ENCODE peak calls at places on chromosomes 16 and 17, in four cellular contexts. B is fibroblast of pulmonary artery, R is testis, Z is psoas muscle. J is an unnamed sample.

GRCh38 chr16:20956319-20956718 is 55.7 kb downstream of the LYRM1 start:
- DNase-seq in B (peak; percentile 41), R (no peak), Z (no peak), J (peak; percentile 32)

GRCh38 chr16:67537636-67538591 is 9.3 kb downstream of the RIPOR1 start:
- DNase-seq in B (peak; percentile 57), R (peak; percentile 64), Z (peak; percentile 79), J (no peak)

GRCh38 chr17:42517516-42517915 is 18.5 kb upstream of the NAGLU start:
- DNase-seq in B (peak; percentile 96), R (peak; percentile 93), Z (peak; percentile 91), J (peak; percentile 97)

GRCh38 chr16:20768121-20768520 is 4.3 kb downstream of the ACSM3 start:
- DNase-seq in B (no peak), R (no peak), Z (no peak), J (no peak)

GRCh38 chr16:70635356-70636016 is 10.9 kb upstream of the IL34 start:
- DNase-seq in B (peak; percentile 93), R (peak; percentile 37), Z (no peak), J (peak; percentile 78)

GRCh38 chr17:7897773-7898172 is 9.2 kb downstream of the CHD3 start:
- DNase-seq in B (peak; percentile 77), R (no peak), Z (no peak), J (peak; percentile 86)

GRCh38 chr17:50575581-50576210 is 15.2 kb downstream of the CACNA1G start:
- DNase-seq in B (no peak), R (no peak), Z (no peak), J (no peak)

GRCh38 chr17:39150795-39151679 is at the start of gene PLXDC1:
- DNase-seq in B (no peak), R (no peak), Z (peak; percentile 58), J (no peak)

GRCh38 chr16:5056347-5056746 is 9.4 kb downstream of the C16orf89 start:
- DNase-seq in B (no peak), R (peak; percentile 26), Z (no peak), J (peak; percentile 48)

GRCh38 chr17:65099941-65100315 is 37.2 kb upstream of the RGS9 start:
- DNase-seq in B (peak; percentile 30), R (peak; percentile 22), Z (peak; percentile 74), J (peak; percentile 62)

GRCh38 chr16:75305364-75306101 is 54.1 kb upstream of the BCAR1 start:
- DNase-seq in B (peak; percentile 100), R (peak; percentile 72), Z (peak; percentile 89), J (peak; percentile 100)
- TF ChIP-seq CTCF in B (peak; percentile 18), R (no peak), Z (no peak), J (no peak)

GRCh38 chr16:66167564-66168291 is 198.8 kb upstream of the CDH5 start:
- DNase-seq in B (peak; percentile 94), R (peak; percentile 16), Z (no peak), J (no peak)
- TF ChIP-seq CTCF in B (peak; percentile 77), R (no peak), Z (no peak), J (peak; percentile 7)

GRCh38 chr16:57299009-57299718 is 14.7 kb upstream of the PLLP start:
- DNase-seq in B (no peak), R (no peak), Z (no peak), J (peak; percentile 40)
- TF ChIP-seq CTCF in B (peak; percentile 27), R (no peak), Z (peak; percentile 31), J (no peak)

GRCh38 chr16:50653633-50654524 is 27.2 kb downstream of the SNX20 start:
- DNase-seq in B (no peak), R (no peak), Z (no peak), J (no peak)
- TF ChIP-seq CTCF in B (no peak), R (no peak), Z (no peak), J (no peak)

DNA sequence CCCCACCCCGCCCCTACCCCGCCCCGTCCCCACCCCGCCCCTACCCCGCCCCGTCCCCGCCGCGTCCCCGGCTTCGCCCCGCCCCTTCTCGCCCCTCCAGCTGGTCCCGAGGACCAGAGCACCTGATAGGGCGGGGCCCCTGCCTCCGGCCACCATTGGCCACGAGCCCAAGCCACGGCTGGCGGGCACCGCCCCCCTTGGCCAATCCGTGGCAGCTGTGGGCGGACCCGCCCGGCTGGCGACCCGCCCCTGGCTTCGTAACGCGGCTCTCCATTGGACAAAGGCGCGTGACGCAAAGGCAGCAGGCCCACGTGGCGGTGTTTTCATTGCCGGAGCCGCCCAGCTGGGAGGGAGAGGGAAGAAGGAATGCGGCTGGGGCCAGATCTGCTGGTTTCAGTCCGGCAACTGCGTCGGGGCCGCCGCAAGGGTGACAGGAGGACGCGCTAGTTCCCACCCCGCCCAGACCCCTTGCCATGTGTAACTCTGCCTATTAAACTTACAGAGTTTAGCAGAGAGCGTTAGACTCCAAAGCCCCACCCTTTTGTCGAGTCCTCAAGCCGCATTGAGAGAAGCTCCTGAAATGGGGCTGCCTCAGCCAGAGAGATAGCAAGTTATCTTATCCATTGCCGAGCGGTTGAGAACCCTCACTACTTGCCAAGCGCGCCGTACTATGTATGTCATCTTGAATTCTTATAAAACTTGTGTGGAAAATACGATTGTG is 403 bp upstream of the WIPI1 start:
- DNase-seq in B (peak; percentile 99), R (peak; percentile 99), Z (peak; percentile 100), J (peak; percentile 100)
- TF ChIP-seq CTCF in B (no peak), R (no peak), Z (no peak), J (no peak)

GRCh38 chr16:12027558-12027957 is 51.0 kb downstream of the SNX29 start:
- DNase-seq in B (no peak), R (no peak), Z (no peak), J (no peak)
- TF ChIP-seq CTCF in B (no peak), R (no peak), Z (no peak), J (no peak)

GRCh38 chr17:29243792-29244191 is 2.9 kb upstream of the CRYBA1 start:
- DNase-seq in B (peak; percentile 42), R (peak; percentile 39), Z (no peak), J (no peak)
- TF ChIP-seq CTCF in B (peak; percentile 57), R (no peak), Z (peak; percentile 18), J (peak; percentile 62)

DNA sequence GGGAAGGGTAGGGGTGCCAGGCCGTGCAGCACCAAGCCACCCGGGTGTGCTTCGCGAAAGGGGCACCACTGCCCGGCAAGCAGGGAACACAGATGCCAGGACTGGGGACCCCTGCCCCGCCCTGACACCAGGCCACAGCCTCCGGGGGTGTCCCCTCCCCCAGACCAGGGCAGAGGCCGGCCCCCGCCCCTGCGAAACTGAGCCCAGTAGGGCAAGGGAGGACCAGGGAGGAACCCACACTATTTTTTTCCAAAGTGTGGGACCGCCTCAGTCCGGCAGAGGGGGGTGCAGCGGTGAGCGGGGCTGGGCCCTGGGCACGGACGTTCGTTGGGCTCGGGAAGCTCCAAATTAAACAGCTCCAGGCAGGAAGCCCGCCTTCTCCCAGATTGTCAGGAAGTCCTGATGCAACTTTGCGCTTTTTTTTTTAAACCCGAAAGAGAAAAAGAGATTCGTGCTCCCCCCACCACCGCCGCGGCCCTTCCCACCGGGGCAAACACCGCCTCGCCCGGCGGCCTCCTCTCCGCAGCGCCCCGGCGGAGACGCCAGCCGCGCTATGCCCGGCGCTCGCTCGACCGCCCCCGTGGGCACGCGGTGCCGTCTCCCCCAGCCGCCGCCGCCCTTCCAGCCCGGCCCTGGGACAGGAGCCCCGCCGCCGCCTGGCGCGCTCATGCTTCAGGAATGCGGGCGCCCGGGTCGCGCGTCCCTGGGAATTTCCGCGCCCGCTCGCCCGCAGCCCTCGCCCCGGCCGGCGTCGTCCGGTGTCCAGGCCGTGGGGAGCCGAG is 755 bp downstream of the PIEZO1 start:
- DNase-seq in B (peak; percentile 83), R (peak; percentile 62), Z (peak; percentile 83), J (peak; percentile 92)
- TF ChIP-seq CTCF in B (peak; percentile 52), R (no peak), Z (peak; percentile 44), J (peak; percentile 59)

DNA sequence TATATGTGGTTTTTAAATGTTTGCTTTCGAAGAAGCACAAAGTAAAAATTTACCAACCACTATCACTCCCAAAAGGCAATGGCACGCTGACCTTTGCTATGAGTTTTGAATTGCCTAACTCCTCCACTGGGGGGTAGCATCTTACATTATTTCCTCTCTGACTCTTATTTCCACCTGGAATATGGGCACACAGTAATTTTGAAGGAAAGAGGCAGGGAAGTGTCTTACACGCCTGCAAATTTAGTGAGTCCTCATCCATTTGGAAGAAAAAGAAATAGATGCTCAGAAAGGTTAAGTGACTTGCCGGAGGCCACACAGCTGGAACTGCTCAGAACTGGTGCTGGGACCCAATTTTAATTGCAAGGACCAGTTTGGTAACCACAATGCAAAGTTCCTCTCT is 29.9 kb upstream of the IRX6 start:
- DNase-seq in B (no peak), R (no peak), Z (no peak), J (no peak)
- TF ChIP-seq CTCF in B (no peak), R (no peak), Z (peak; percentile 4), J (no peak)

J was measured in foreskin fibroblast.